ENCODE peak calls at places on chromosome 1, in four cellular contexts. H is BE2C, Y is cardiac muscle cell, N is mucosa of descending colon. T is an unnamed sample.
A peak's percentile ranks its signal among the peaks of the same experiment; 100 is the strongest.

GRCh38 chr1:216281757-216282156 is 141.5 kb downstream of the USH2A start:
- DNase-seq in H (no peak), Y (no peak), N (no peak), T (no peak)

GRCh38 chr1:27049127-27049526 is 36.5 kb upstream of the TENT5B start:
- DNase-seq in H (no peak), Y (no peak), N (no peak), T (no peak)

GRCh38 chr1:114189398-114189797 is 35.7 kb upstream of the SYT6 start:
- DNase-seq in H (no peak), Y (no peak), N (no peak), T (no peak)

GRCh38 chr1:224707849-224708725 is 92.0 kb downstream of the CNIH3 start:
- DNase-seq in H (no peak), Y (no peak), N (no peak), T (no peak)

GRCh38 chr1:159005676-159006075 is 4.0 kb upstream of the IFI16 start:
- DNase-seq in H (peak; percentile 18), Y (peak; percentile 2), N (no peak), T (no peak)

GRCh38 chr1:115160728-115161127 is 71.4 kb upstream of the TSPAN2 start:
- DNase-seq in H (no peak), Y (no peak), N (no peak), T (no peak)

GRCh38 chr1:14678011-14678638 is 79.6 kb downstream of the KAZN start:
- DNase-seq in H (no peak), Y (no peak), N (no peak), T (no peak)

GRCh38 chr1:23667411-23667810 is 24.2 kb upstream of the RPL11 start:
- DNase-seq in H (no peak), Y (no peak), N (no peak), T (no peak)

GRCh38 chr1:162927421-162927820 is 66.4 kb upstream of the CCDC190 start:
- DNase-seq in H (no peak), Y (no peak), N (no peak), T (no peak)

GRCh38 chr1:6466023-6466422 is at the start of gene TNFRSF25:
- DNase-seq in H (no peak), Y (no peak), N (no peak), T (no peak)

GRCh38 chr1:228379666-228380065 is 27.0 kb downstream of the TRIM11 start:
- DNase-seq in H (peak; percentile 3), Y (no peak), N (peak; percentile 5), T (no peak)

GRCh38 chr1:36761073-36761472 is 273.2 kb downstream of the GRIK3 start:
- DNase-seq in H (no peak), Y (no peak), N (no peak), T (no peak)

GRCh38 chr1:187949567-187949966 is 1120.8 kb downstream of the PLA2G4A start:
- DNase-seq in H (no peak), Y (no peak), N (no peak), T (no peak)

GRCh38 chr1:21311016-21311415 is 20.8 kb upstream of the ECE1 start:
- DNase-seq in H (no peak), Y (no peak), N (no peak), T (no peak)